ENCODE peak calls at places on chromosomes 5 and 9, in four cellular contexts. D is tibial nerve, O is GM12878, Y is stomach. Q is an unnamed sample.

GRCh38 chr5:171914939-171915338 is 91.5 kb downstream of the FBXW11 start:
- DNase-seq in O (no peak), Y (no peak), D (no peak), Q (no peak)

GRCh38 chr5:137036630-137037029 is 462.5 kb downstream of the SPOCK1 start:
- DNase-seq in O (no peak), Y (no peak), D (no peak), Q (no peak)

GRCh38 chr9:14400658-14400995 is 86.7 kb upstream of the NFIB start:
- DNase-seq in O (no peak), Y (peak; percentile 31), D (peak; percentile 13), Q (peak; percentile 7)

GRCh38 chr5:174337276-174338203 is 292.0 kb downstream of the NSG2 start:
- DNase-seq in O (no peak), Y (no peak), D (no peak), Q (no peak)

GRCh38 chr5:126002222-126002897 is 420.8 kb upstream of the GRAMD2B start:
- DNase-seq in Y (peak; percentile 68), O (no peak), D (peak; percentile 43), Q (no peak)

GRCh38 chr5:54872810-54873209 is 112.6 kb downstream of the ESM1 start:
- DNase-seq in Y (no peak), D (no peak), O (no peak), Q (no peak)

GRCh38 chr5:95771109-95771708 is 40.1 kb downstream of the RHOBTB3 start:
- DNase-seq in D (no peak), Y (peak; percentile 68), O (no peak), Q (no peak)

GRCh38 chr5:135033866-135034185 is 202 bp downstream of the PITX1 start:
- DNase-seq in Y (no peak), D (no peak), O (no peak), Q (no peak)

GRCh38 chr5:96924016-96924443 is 11.8 kb upstream of the LNPEP start:
- DNase-seq in O (no peak), D (no peak), Y (no peak), Q (no peak)
- TF ChIP-seq EP300 in O (no peak), D (no peak), Y (no peak), Q (no peak)

GRCh38 chr9:113220467-113221002 is 542 bp downstream of the FKBP15 start:
- DNase-seq in Y (no peak), D (no peak), O (no peak), Q (no peak)

GRCh38 chr9:113222482-113222841 is 1.1 kb downstream of the SLC31A1 start:
- DNase-seq in O (no peak), D (no peak), Y (no peak), Q (peak; percentile 18)

GRCh38 chr9:113219972-113220371 is 1.1 kb downstream of the FKBP15 start:
- DNase-seq in Y (no peak), D (no peak), O (peak; percentile 77), Q (no peak)

GRCh38 chr9:113221800-113222481 is 597 bp downstream of the SLC31A1 start:
- DNase-seq in O (no peak), D (no peak), Y (no peak), Q (no peak)

GRCh38 chr9:113221003-113221799 is at the start of the genes FKBP15 and SLC31A1:
- DNase-seq in D (peak; percentile 94), O (peak; percentile 94), Y (peak; percentile 99), Q (peak; percentile 98)
- TF ChIP-seq POLR2A in D (peak; percentile 77), O (peak; percentile 80), Y (peak; percentile 42), Q (peak; percentile 94)

DNA sequence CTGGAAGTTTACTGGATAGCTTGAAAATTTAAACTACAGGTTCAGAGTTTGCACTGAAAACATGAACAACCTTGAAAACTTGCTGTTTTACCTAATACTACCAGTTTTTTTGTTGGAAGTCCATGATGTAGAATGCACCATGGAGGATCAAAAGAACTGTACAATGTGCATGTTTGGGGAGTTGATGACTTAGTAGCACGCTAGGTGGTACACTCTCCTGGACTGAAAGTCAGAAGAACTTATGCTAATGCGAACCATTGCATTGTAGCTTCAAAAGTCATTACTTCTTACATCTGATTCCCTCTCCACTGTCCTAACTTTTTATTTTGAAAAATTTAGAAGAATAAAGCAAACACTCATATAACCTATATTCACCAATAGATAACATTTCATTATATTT is 211.0 kb downstream of the OSTF1 start:
- DNase-seq in O (no peak), Y (no peak), D (no peak), Q (no peak)
- TF ChIP-seq EP300 in O (no peak), Y (no peak), D (no peak), Q (no peak)

GRCh38 chr5:19001527-19001926 is 986.5 kb downstream of the CDH18 start:
- DNase-seq in D (no peak), Y (no peak), O (no peak), Q (no peak)

GRCh38 chr5:19001054-19001453 is 986.9 kb downstream of the CDH18 start:
- DNase-seq in D (no peak), O (no peak), Y (no peak), Q (no peak)

GRCh38 chr5:18999478-18999877 is 988.5 kb downstream of the CDH18 start:
- DNase-seq in D (no peak), Y (no peak), O (no peak), Q (no peak)

DNA sequence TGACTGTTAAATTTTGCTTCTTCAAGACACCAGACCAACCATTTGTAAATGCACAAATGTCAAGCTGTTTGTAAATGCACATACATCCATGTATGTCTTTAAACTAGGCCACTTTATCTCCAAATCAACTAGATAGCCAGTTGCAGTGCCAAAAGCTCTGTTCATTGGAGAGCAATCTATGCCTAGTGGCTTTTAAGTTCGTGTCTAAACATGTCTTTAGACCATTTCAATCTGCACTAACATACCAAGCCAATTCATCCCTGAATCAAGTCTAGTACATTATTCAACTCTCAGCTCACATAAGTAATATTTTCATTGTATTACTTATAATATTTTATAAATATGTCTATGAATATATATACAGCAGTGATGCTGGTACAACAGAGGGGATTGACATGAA is 985.9 kb downstream of the CDH18 start:
- DNase-seq in Y (no peak), D (no peak), O (no peak), Q (no peak)
- TF ChIP-seq POLR2A in Y (no peak), D (no peak), O (no peak), Q (no peak)

GRCh38 chr5:121693864-121694263 is 157.8 kb upstream of the FTMT start:
- DNase-seq in D (no peak), Y (no peak), O (no peak), Q (no peak)
- TF ChIP-seq EP300 in D (no peak), Y (no peak), O (no peak), Q (no peak)

GRCh38 chr9:18067553-18068120 is 406.3 kb upstream of the ADAMTSL1 start:
- DNase-seq in D (no peak), O (no peak), Y (no peak), Q (no peak)
- TF ChIP-seq POLR2A in D (no peak), O (no peak), Y (no peak), Q (no peak)

Q was measured in transverse colon.